ENCODE peak calls at places on chromosomes 5 and 9, in four cellular contexts. M, N, F and D are unnamed samples. For H3K4me1, the result is how much of the 10 kb centered on the place peaks cover.

GRCh38 chr9:126637002-126637849 is 23.5 kb downstream of the LMX1B start:
- DNase-seq in M (no peak), N (no peak), F (no peak), D (no peak)

GRCh38 chr5:138068742-138069375 is 15.0 kb upstream of the WNT8A start:
- DNase-seq in M (peak), N (peak), F (peak), D (peak)

GRCh38 chr5:60521379-60522298 is 178.3 kb downstream of the DEPDC1B start:
- DNase-seq in M (no peak), N (no peak), F (no peak), D (no peak)

GRCh38 chr5:138495351-138495750 is 30.1 kb downstream of the EGR1 start:
- DNase-seq in M (no peak), N (no peak), F (no peak), D (no peak)

GRCh38 chr5:16461782-16462181 is 3.8 kb downstream of the ZNF622 start:
- DNase-seq in M (no peak), N (no peak), F (no peak), D (peak)

GRCh38 chr5:136457390-136458094 is 92.2 kb upstream of the TRPC7 start:
- DNase-seq in M (no peak), N (no peak), F (no peak), D (no peak)

GRCh38 chr5:34709861-34710673 is 53.9 kb downstream of the RAI14 start:
- DNase-seq in M (no peak), N (no peak), F (no peak), D (peak)

GRCh38 chr5:127656825-127657224 is 7.9 kb downstream of the CTXN3 start:
- DNase-seq in M (no peak), N (no peak), F (no peak), D (no peak)

GRCh38 chr9:38110476-38110875 is 41.4 kb upstream of the SHB start:
- DNase-seq in M (no peak), N (no peak), F (no peak), D (no peak)

GRCh38 chr9:116985636-116986414 is 298.7 kb downstream of the TRIM32 start:
- DNase-seq in M (no peak), N (no peak), F (no peak), D (no peak)

GRCh38 chr9:32378496-32378895 is 5.9 kb upstream of the ACO1 start:
- DNase-seq in M (peak), N (no peak), F (peak), D (peak)

GRCh38 chr5:94010814-94011213 is 269.4 kb upstream of the POU5F2 start:
- DNase-seq in M (no peak), N (no peak), F (no peak), D (no peak)

GRCh38 chr5:78895616-78896015 is 89.5 kb downstream of the ARSB start:
- DNase-seq in M (no peak), N (no peak), F (no peak), D (no peak)

GRCh38 chr5:150103678-150104549 is 17.6 kb upstream of the CSF1R start:
- DNase-seq in M (no peak), N (no peak), F (no peak), D (no peak)

GRCh38 chr9:26292943-26293342 is 599.7 kb downstream of the CAAP1 start:
- DNase-seq in M (no peak), N (no peak), F (peak), D (peak)

GRCh38 chr5:135890296-135890695 is 5.3 kb downstream of the IL9 start:
- DNase-seq in M (no peak), N (peak), F (no peak), D (no peak)

GRCh38 chr9:6049798-6050197 is 34.4 kb upstream of the RANBP6 start:
- DNase-seq in M (no peak), N (no peak), F (peak), D (no peak)

GRCh38 chr5:168270446-168270845 is 21.0 kb upstream of the WWC1 start:
- DNase-seq in M (no peak), N (no peak), F (peak), D (no peak)

GRCh38 chr9:94929373-94929764 is 202.9 kb downstream of the AOPEP start:
- DNase-seq in M (no peak), N (no peak), F (no peak), D (no peak)

GRCh38 chr5:43121565-43122484 is 1.1 kb downstream of the ZNF131 start:
- DNase-seq in M (peak), N (no peak), F (peak), D (peak)

GRCh38 chr5:137300411-137301240 is 198.5 kb downstream of the SPOCK1 start:
- DNase-seq in M (no peak), N (no peak), F (no peak), D (peak)

GRCh38 chr5:71714911-71715310 is 4.2 kb upstream of the CARTPT start:
- DNase-seq in M (no peak), N (no peak), F (no peak), D (no peak)

GRCh38 chr9:101028346-101029299 is at the start of gene PLPPR1:
- DNase-seq in M (no peak), N (peak), F (peak), D (peak)

GRCh38 chr5:154092356-154092755 is 53.6 kb downstream of the MFAP3 start:
- DNase-seq in M (no peak), N (no peak), F (peak), D (peak)

GRCh38 chr5:79578876-79579275 is 33.4 kb upstream of the TENT2 start:
- DNase-seq in M (no peak), N (no peak), F (no peak), D (no peak)

GRCh38 chr9:130768265-130768664 is 66.8 kb upstream of the ABL1 start:
- DNase-seq in M (no peak), N (no peak), F (no peak), D (no peak)

GRCh38 chr9:108086624-108087023 is 597.1 kb upstream of the KLF4 start:
- DNase-seq in M (no peak), N (no peak), F (no peak), D (no peak)

GRCh38 chr5:58060971-58061370 is 398.9 kb downstream of the PLK2 start:
- DNase-seq in M (no peak), N (no peak), F (no peak), D (peak)

GRCh38 chr9:89522261-89522978 is 24.5 kb upstream of the SEMA4D start:
- DNase-seq in M (no peak), N (peak), F (no peak), D (no peak)

GRCh38 chr5:106730912-106731311 is 939.8 kb downstream of the EFNA5 start:
- DNase-seq in M (no peak), N (no peak), F (no peak), D (no peak)

GRCh38 chr5:94785111-94785510 is 166.6 kb downstream of the SLF1 start:
- DNase-seq in M (peak), N (no peak), F (no peak), D (peak)

GRCh38 chr5:131195696-131196095 is 25.0 kb downstream of the LYRM7 start:
- DNase-seq in M (no peak), N (no peak), F (no peak), D (no peak)

GRCh38 chr5:155092318-155092717 is 78.8 kb downstream of the KIF4B start:
- DNase-seq in M (no peak), N (no peak), F (no peak), D (peak)

GRCh38 chr9:136387217-136387616 is 12.8 kb downstream of the SNAPC4 start:
- DNase-seq in M (no peak), N (no peak), F (no peak), D (no peak)

GRCh38 chr5:72013741-72014703 is 93.3 kb upstream of the MAP1B start:
- DNase-seq in M (peak), N (no peak), F (no peak), D (peak)

GRCh38 chr5:5751987-5752386 is 329.5 kb downstream of the ICE1 start:
- DNase-seq in M (no peak), N (no peak), F (no peak), D (no peak)

GRCh38 chr5:926416-927171 is 33.9 kb downstream of the TRIP13 start:
- DNase-seq in M (no peak), N (no peak), F (no peak), D (peak)

GRCh38 chr5:20559845-20560244 is 571.8 kb upstream of the CDH18 start:
- DNase-seq in M (no peak), N (no peak), F (no peak), D (no peak)
- H3K4me1 ChIP-seq in M (under half), N (under half), F (under half), D (under half)

GRCh38 chr5:143361438-143361837 is 42.0 kb downstream of the NR3C1 start:
- DNase-seq in M (no peak), N (no peak), F (no peak), D (no peak)

GRCh38 chr5:143356855-143357254 is 46.6 kb downstream of the NR3C1 start:
- DNase-seq in M (no peak), N (no peak), F (no peak), D (no peak)

GRCh38 chr5:143362828-143363227 is 40.7 kb downstream of the NR3C1 start:
- DNase-seq in M (no peak), N (no peak), F (no peak), D (no peak)

GRCh38 chr5:143355710-143356109 is 47.8 kb downstream of the NR3C1 start:
- DNase-seq in M (no peak), N (peak), F (peak), D (peak)

DNA sequence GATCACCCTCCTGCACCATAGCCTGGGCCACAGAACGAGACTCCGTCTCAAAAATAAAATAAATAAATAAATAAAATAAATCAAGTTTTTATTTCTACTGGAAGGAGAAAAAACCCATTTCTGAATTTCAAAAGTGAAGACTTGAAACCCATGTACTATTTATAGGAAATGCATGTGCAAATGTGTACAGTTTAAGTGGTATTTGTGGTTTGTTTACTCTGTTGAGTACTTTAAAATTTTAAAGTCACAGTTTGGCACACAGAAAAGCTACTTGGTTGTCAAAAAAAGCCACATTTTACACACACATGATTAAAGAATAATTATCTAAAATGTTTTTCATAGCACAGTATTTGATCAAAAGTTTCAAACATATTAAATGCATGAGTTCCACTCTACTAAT is 43.6 kb downstream of the NR3C1 start:
- DNase-seq in M (no peak), N (no peak), F (no peak), D (no peak)
- H3K4me3 ChIP-seq in M (no peak), N (no peak), F (no peak), D (no peak)

GRCh38 chr5:180623844-180624243 is 25.6 kb downstream of the FLT4 start:
- DNase-seq in M (no peak), N (no peak), F (no peak), D (no peak)

GRCh38 chr5:180624630-180625029 is 24.8 kb downstream of the FLT4 start:
- DNase-seq in M (no peak), N (no peak), F (no peak), D (no peak)

GRCh38 chr5:180623411-180623834 is 26.0 kb downstream of the FLT4 start:
- DNase-seq in M (no peak), N (no peak), F (no peak), D (no peak)

GRCh38 chr5:180621311-180621710 is 28.1 kb downstream of the FLT4 start:
- DNase-seq in M (no peak), N (no peak), F (no peak), D (no peak)

GRCh38 chr5:180622910-180623309 is 26.5 kb downstream of the FLT4 start:
- DNase-seq in M (no peak), N (no peak), F (no peak), D (no peak)
- H3K4me1 ChIP-seq in M (under half), N (under half), F (under half), D (under half)

DNA sequence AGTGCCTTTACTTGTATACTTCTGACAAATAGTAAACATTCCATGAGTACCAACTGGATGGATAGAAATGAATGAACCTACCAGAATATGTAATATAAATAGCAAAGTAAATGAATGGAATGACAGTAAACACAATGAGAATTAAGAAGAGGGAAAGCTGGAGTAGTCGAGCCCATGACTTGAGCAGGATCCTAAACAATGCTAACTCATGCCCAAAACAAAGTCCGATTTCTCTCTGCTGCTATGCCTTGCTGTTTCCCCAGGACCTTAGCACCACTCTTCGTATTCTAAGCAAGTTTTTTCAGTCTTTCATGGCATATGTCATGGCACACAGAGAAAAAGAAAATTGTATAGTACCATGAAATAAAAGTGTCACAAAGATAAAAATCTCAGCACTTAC is 1.8 kb downstream of the XPA start:
- DNase-seq in M (no peak), N (no peak), F (no peak), D (no peak)
- H3K4me3 ChIP-seq in M (peak), N (no peak), F (peak), D (peak)